ENCODE peak calls at places on chromosomes 13 and 19, in ten cellular contexts. T, A, R, O, N, H, Z, V, P and S are unnamed samples.

GRCh38 chr19:48812094-48812929 is 1.5 kb upstream of the BCAT2 start:
- DNase-seq in T (peak), A (peak), R (peak), O (peak), N (peak), H (peak), Z (peak), V (peak), P (peak), S (peak)

GRCh38 chr19:43464089-43464775 is 1.2 kb downstream of the LYPD3 start:
- DNase-seq in T (peak), A (no peak), R (peak), O (peak), N (peak), H (peak), Z (peak), V (no peak), P (peak), S (peak)

GRCh38 chr19:18158471-18158870 is 5.5 kb downstream of the PIK3R2 start:
- DNase-seq in T (no peak), A (no peak), R (no peak), O (no peak), N (no peak), H (no peak), Z (no peak), V (no peak), P (no peak), S (no peak)

GRCh38 chr19:41225238-41226052 is 6.4 kb downstream of the AXL start:
- DNase-seq in T (no peak), A (peak), R (peak), O (peak), N (no peak), H (peak), Z (peak), V (peak), P (peak), S (peak)

GRCh38 chr13:110525328-110526319 is 35.9 kb downstream of the RAB20 start:
- DNase-seq in T (peak), A (peak), R (peak), O (no peak), N (no peak), H (no peak), Z (no peak), V (no peak), P (peak), S (no peak)

GRCh38 chr13:34076943-34077703 is 259.2 kb downstream of the RFC3 start:
- DNase-seq in T (no peak), A (no peak), R (no peak), O (no peak), N (no peak), H (no peak), Z (no peak), V (peak), P (no peak), S (no peak)

GRCh38 chr19:41918653-41919244 is 9.5 kb downstream of the ERFL start:
- DNase-seq in T (no peak), A (no peak), R (no peak), O (no peak), N (no peak), H (no peak), Z (no peak), V (no peak), P (no peak), S (no peak)

GRCh38 chr19:18898533-18899408 is 2.8 kb upstream of the CERS1 start:
- DNase-seq in T (no peak), A (no peak), R (no peak), O (no peak), N (no peak), H (no peak), Z (no peak), V (no peak), P (peak), S (no peak)

GRCh38 chr19:19502808-19503602 is 12.3 kb downstream of the TSSK6 start:
- DNase-seq in T (no peak), A (no peak), R (no peak), O (no peak), N (no peak), H (peak), Z (no peak), V (no peak), P (no peak), S (no peak)

GRCh38 chr13:113091211-113091771 is 14.3 kb upstream of the F7 start:
- DNase-seq in T (peak), A (peak), R (no peak), O (no peak), N (no peak), H (no peak), Z (peak), V (no peak), P (no peak), S (no peak)

GRCh38 chr19:2345794-2346663 is 14.0 kb upstream of the TMPRSS9 start:
- DNase-seq in T (no peak), A (no peak), R (no peak), O (no peak), N (no peak), H (no peak), Z (peak), V (no peak), P (peak), S (no peak)

GRCh38 chr19:14152713-14153112 is 16.3 kb upstream of the ASF1B start:
- DNase-seq in T (no peak), A (no peak), R (no peak), O (no peak), N (no peak), H (no peak), Z (no peak), V (no peak), P (no peak), S (no peak)

GRCh38 chr19:40785526-40785925 is 7.5 kb downstream of the RAB4B start:
- DNase-seq in T (no peak), A (no peak), R (no peak), O (no peak), N (no peak), H (no peak), Z (no peak), V (no peak), P (no peak), S (no peak)

GRCh38 chr13:61414686-61415664 is 674 bp downstream of the PCDH20 start:
- DNase-seq in T (peak), A (peak), R (no peak), O (no peak), N (peak), H (peak), Z (peak), V (peak), P (peak), S (peak)

GRCh38 chr19:44723299-44723951 is 24.5 kb downstream of the CEACAM16 start:
- DNase-seq in T (no peak), A (no peak), R (no peak), O (no peak), N (no peak), H (no peak), Z (no peak), V (no peak), P (no peak), S (no peak)

GRCh38 chr13:49297338-49297737 is 49.6 kb downstream of the CDADC1 start:
- DNase-seq in T (no peak), A (no peak), R (no peak), O (no peak), N (no peak), H (no peak), Z (no peak), V (no peak), P (no peak), S (no peak)

GRCh38 chr19:9306443-9306842 is 3.2 kb downstream of the ZNF699 start:
- DNase-seq in T (no peak), A (no peak), R (no peak), O (no peak), N (no peak), H (no peak), Z (no peak), V (peak), P (no peak), S (no peak)

GRCh38 chr13:108961542-108962125 is 332.2 kb downstream of the MYO16 start:
- DNase-seq in T (no peak), A (no peak), R (no peak), O (no peak), N (no peak), H (no peak), Z (no peak), V (peak), P (peak), S (no peak)

GRCh38 chr19:10694706-10695105 is 6.5 kb upstream of the QTRT1 start:
- DNase-seq in T (no peak), A (no peak), R (no peak), O (no peak), N (no peak), H (no peak), Z (no peak), V (no peak), P (no peak), S (no peak)

GRCh38 chr13:67064920-67065319 is 165.2 kb downstream of the PCDH9 start:
- DNase-seq in T (no peak), A (no peak), R (no peak), O (no peak), N (no peak), H (no peak), Z (no peak), V (no peak), P (no peak), S (no peak)

GRCh38 chr13:67061750-67062149 is 168.4 kb downstream of the PCDH9 start:
- DNase-seq in T (no peak), A (no peak), R (no peak), O (no peak), N (no peak), H (no peak), Z (no peak), V (no peak), P (no peak), S (no peak)

GRCh38 chr13:67062160-67062559 is 168.0 kb downstream of the PCDH9 start:
- DNase-seq in T (no peak), A (no peak), R (no peak), O (no peak), N (no peak), H (no peak), Z (no peak), V (no peak), P (no peak), S (no peak)

DNA sequence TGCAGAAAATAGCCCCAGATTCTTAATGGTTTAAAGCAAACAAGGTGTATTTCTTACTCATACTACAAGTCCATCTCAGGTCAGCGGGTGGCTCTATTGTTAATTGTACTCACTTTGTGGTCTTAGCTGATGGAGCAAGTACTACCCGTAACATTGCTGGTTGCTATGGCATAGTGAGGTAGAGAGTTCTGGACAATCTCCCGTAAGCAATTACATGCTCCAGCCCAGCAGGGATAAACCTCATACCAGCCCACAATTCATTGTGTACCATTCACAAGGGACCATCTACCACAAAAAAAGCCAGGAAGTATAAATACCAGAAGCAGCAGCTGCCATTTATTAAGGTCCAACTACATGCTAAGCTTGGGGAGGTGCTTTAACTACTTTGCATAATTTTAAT is 167.1 kb downstream of the PCDH9 start:
- DNase-seq in T (no peak), A (no peak), R (no peak), O (no peak), N (no peak), H (no peak), Z (no peak), V (peak), P (no peak), S (no peak)
- H3K4me3 ChIP-seq in T (no peak), A (no peak), R (no peak), O (no peak), N (no peak), H (no peak), Z (no peak), V (no peak), P (no peak), S (no peak)

GRCh38 chr13:67421475-67421874 is 191.3 kb upstream of the PCDH9 start:
- DNase-seq in T (no peak), A (no peak), R (no peak), O (no peak), N (no peak), H (no peak), Z (no peak), V (no peak), P (no peak), S (no peak)

GRCh38 chr13:67410645-67411044 is 180.5 kb upstream of the PCDH9 start:
- DNase-seq in T (no peak), A (no peak), R (no peak), O (no peak), N (no peak), H (no peak), Z (no peak), V (no peak), P (no peak), S (no peak)

DNA sequence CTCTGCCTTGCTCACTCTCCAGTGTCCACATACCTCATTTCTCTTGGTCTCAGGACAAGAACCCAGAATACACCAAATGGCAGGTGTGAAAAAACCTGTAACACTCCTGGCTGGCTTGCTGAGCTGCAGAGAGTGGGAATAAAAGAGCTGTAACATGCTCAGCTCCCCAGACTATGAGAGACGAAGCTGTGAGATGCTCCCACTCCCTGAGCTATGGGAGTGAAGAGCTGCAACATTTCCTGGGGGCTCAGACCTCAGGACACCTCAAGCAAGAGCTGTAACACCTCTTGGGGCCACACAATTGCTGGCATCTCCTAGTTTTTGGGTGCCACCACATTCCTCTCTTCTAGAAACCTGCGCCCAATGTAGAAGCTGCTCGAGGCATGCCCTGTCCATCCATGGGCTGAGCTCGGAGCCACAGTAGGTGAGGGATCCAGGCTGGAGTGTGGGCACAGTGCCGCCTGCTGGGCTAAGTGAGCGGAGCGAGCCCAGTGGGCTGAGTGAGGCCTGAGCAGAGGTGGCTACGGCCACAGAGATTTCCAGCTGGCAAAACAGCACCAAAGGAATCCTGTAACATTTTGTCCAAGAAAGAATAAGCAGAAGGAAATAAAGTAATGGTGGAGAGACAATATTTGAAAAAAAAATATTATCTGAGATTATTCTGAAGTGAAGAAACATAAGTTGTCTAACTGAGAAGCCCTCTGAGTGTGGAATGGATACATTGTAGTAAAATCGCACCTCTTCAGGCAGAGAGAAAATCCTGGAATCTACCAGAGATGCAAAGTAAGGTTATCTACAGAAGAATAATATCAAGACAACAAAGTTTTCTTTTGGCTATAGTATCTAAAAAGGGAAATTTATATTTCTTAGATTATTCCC is 186.2 kb upstream of the PCDH9 start:
- DNase-seq in T (peak), A (no peak), R (no peak), O (no peak), N (no peak), H (no peak), Z (peak), V (peak), P (no peak), S (no peak)
- TF ChIP-seq CTCF in T (peak), A (peak), R (no peak), O (no peak), N (no peak), H (no peak), Z (no peak), V (peak), P (no peak), S (no peak)

GRCh38 chr19:47511681-47512080 is 3.2 kb downstream of the NAPA start:
- DNase-seq in T (no peak), A (no peak), R (no peak), O (no peak), N (no peak), H (no peak), Z (peak), V (no peak), P (no peak), S (no peak)
- H3K27ac ChIP-seq in T (peak), A (peak), R (peak), O (peak), N (peak), H (peak), Z (peak), V (no peak), P (peak), S (peak)

GRCh38 chr13:112066624-112067004 is 335 bp upstream of the SOX1 start:
- DNase-seq in T (no peak), A (peak), R (peak), O (no peak), N (no peak), H (no peak), Z (peak), V (no peak), P (no peak), S (peak)

GRCh38 chr13:112064222-112064621 is 2.7 kb upstream of the SOX1 start:
- DNase-seq in T (no peak), A (no peak), R (no peak), O (no peak), N (no peak), H (no peak), Z (no peak), V (no peak), P (no peak), S (no peak)

GRCh38 chr13:112065521-112065866 is 1.5 kb upstream of the SOX1 start:
- DNase-seq in T (no peak), A (no peak), R (no peak), O (no peak), N (no peak), H (no peak), Z (no peak), V (no peak), P (no peak), S (no peak)

GRCh38 chr13:112067121-112067741 is at the start of gene SOX1:
- DNase-seq in T (no peak), A (no peak), R (no peak), O (no peak), N (no peak), H (no peak), Z (no peak), V (no peak), P (no peak), S (no peak)

GRCh38 chr13:112065867-112066623 is 904 bp upstream of the SOX1 start:
- DNase-seq in T (no peak), A (no peak), R (no peak), O (no peak), N (no peak), H (no peak), Z (no peak), V (no peak), P (no peak), S (no peak)
- H3K4me3 ChIP-seq in T (peak), A (peak), R (no peak), O (peak), N (peak), H (peak), Z (peak), V (no peak), P (peak), S (peak)

DNA sequence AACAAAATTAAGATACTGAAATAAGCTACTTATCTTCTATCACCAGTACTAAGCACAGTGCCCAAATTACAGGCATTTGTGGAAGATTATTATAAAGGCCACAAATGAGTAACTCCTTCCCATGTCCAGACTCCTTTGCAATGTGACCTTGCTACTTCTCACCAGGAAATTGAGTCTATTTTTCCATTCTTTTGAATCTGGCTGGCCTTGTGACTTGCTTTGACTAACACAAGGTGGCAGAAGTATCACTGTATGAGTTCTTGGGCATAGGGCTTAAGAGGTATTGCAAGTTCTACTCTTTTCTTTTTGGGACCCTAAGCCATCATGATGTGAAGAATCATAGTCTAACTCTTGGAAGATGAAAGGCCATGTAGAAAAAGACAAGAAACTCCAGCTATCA is 49.9 kb downstream of the UGGT2 start:
- DNase-seq in T (no peak), A (no peak), R (peak), O (no peak), N (no peak), H (no peak), Z (no peak), V (peak), P (no peak), S (no peak)
- TF ChIP-seq CTCF in T (no peak), A (no peak), R (no peak), O (no peak), N (no peak), H (no peak), Z (no peak), V (peak), P (no peak), S (no peak)

GRCh38 chr13:31046711-31047279 is 114.3 kb downstream of the TEX26 start:
- DNase-seq in T (no peak), A (no peak), R (no peak), O (no peak), N (no peak), H (peak), Z (no peak), V (no peak), P (peak), S (no peak)
- H3K27ac ChIP-seq in T (peak), A (no peak), R (no peak), O (no peak), N (no peak), H (peak), Z (no peak), V (no peak), P (peak), S (peak)

GRCh38 chr19:54463531-54464043 is at the start of gene LENG9:
- DNase-seq in T (peak), A (peak), R (peak), O (peak), N (peak), H (peak), Z (peak), V (peak), P (peak), S (peak)

GRCh38 chr19:54462713-54463530 is 656 bp downstream of the LENG9 start:
- DNase-seq in T (peak), A (peak), R (peak), O (peak), N (no peak), H (peak), Z (peak), V (peak), P (peak), S (peak)

GRCh38 chr19:54464624-54465266 is 1.2 kb upstream of the LENG9 start:
- DNase-seq in T (peak), A (peak), R (peak), O (peak), N (peak), H (peak), Z (peak), V (peak), P (peak), S (peak)

GRCh38 chr19:54464044-54464623 is 556 bp upstream of the LENG9 start:
- DNase-seq in T (peak), A (peak), R (peak), O (peak), N (peak), H (peak), Z (peak), V (peak), P (peak), S (peak)

DNA sequence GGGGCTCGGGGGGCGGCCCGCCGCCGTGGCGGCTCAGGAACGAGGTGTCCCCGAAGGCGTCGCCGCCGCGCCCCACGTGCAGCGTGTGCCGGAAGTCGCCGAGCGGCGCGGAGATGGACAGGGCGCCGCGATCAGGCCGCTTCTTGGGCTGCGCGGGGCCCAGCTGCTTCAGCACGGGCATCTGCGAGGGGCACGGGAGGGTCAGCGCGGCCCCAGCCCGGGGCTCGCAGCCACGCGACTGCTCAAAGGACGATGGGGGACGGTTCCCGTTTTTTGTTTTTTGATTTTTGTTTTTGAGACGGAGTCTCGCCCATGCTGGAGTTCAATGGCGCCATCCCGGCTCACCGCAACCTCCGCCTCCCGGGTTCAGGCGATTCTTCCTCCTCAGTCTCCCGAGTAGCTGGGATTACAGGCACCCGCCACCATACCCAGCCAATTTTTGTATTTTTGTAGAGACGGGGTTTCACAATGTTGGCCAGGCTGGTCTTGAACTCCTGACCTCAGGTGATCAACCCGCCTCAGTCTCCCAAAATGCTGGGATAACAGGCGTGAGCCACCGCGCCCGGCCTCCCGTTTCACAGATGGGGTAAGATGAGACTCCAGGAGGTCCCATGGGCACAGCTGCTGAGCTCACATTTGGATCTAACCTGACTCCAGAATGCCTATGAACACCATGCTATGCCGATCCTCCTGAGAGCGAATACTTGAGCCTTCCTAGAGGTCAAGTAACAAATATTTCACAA is 2.0 kb upstream of the LENG9 start:
- DNase-seq in T (no peak), A (no peak), R (peak), O (no peak), N (no peak), H (peak), Z (peak), V (no peak), P (no peak), S (no peak)
- H3K4me3 ChIP-seq in T (no peak), A (no peak), R (no peak), O (peak), N (no peak), H (peak), Z (no peak), V (no peak), P (no peak), S (peak)